ENCODE peak calls at places on chromosomes 13 and 19, in four cellular contexts. Y is transverse colon, H is GM23338, L is cardiac muscle cell. B is an unnamed sample.

GRCh38 chr13:113083402-113084061 is 22.1 kb upstream of the F7 start:
- DNase-seq in Y (peak; percentile 41), H (no peak), L (peak; percentile 44), B (no peak)

GRCh38 chr19:57068326-57068725 is 51.5 kb upstream of the USP29 start:
- DNase-seq in Y (no peak), H (no peak), L (no peak), B (no peak)

GRCh38 chr19:38666662-38667448 is 19.4 kb downstream of the ACTN4 start:
- DNase-seq in Y (peak; percentile 47), H (no peak), L (peak; percentile 75), B (peak; percentile 89)

GRCh38 chr13:107742544-107742943 is 472.8 kb downstream of the LIG4 start:
- DNase-seq in Y (no peak), H (no peak), L (peak; percentile 3), B (no peak)

GRCh38 chr19:40395956-40396355 is 6.0 kb upstream of the HIPK4 start:
- DNase-seq in Y (no peak), H (no peak), L (no peak), B (no peak)

GRCh38 chr13:82675024-82675423 is 1207.2 kb downstream of the SLITRK1 start:
- DNase-seq in Y (no peak), H (peak; percentile 80), L (no peak), B (no peak)

GRCh38 chr19:29003641-29004409 is 209.1 kb downstream of the UQCRFS1 start:
- DNase-seq in Y (no peak), H (no peak), L (no peak), B (no peak)

GRCh38 chr19:708154-709141 is at the start of gene PALM:
- DNase-seq in Y (no peak), H (peak; percentile 75), L (peak; percentile 38), B (no peak)

GRCh38 chr13:51066091-51066831 is 44.8 kb downstream of the C13orf42 start:
- DNase-seq in Y (no peak), H (peak; percentile 25), L (peak; percentile 26), B (no peak)

GRCh38 chr19:48480151-48480475 is 10.9 kb downstream of the CYTH2 start:
- DNase-seq in Y (peak; percentile 57), H (peak; percentile 91), L (peak; percentile 46), B (no peak)

GRCh38 chr13:33366469-33367062 is 81.0 kb upstream of the STARD13 start:
- DNase-seq in Y (no peak), H (no peak), L (no peak), B (no peak)

GRCh38 chr19:34480971-34481821 is at the start of gene WTIP:
- DNase-seq in Y (peak; percentile 41), H (peak; percentile 89), L (peak; percentile 95), B (peak; percentile 67)

GRCh38 chr19:45005787-45006186 is 4.5 kb downstream of the RELB start:
- DNase-seq in Y (peak; percentile 85), H (no peak), L (no peak), B (no peak)

GRCh38 chr19:50580970-50581636 is 12.9 kb upstream of the LRRC4B start:
- DNase-seq in Y (no peak), H (no peak), L (no peak), B (no peak)

GRCh38 chr19:42201489-42202289 is 15.8 kb downstream of the DEDD2 start:
- DNase-seq in Y (peak; percentile 56), H (no peak), L (no peak), B (no peak)

GRCh38 chr19:16851031-16851712 is 22.0 kb downstream of the SIN3B start:
- DNase-seq in Y (no peak), H (no peak), L (no peak), B (peak; percentile 64)

GRCh38 chr13:57408312-57408711 is 223.2 kb upstream of the PCDH17 start:
- DNase-seq in Y (no peak), H (no peak), L (no peak), B (no peak)

GRCh38 chr13:96686286-96686685 is 308.0 kb downstream of the OXGR1 start:
- DNase-seq in Y (no peak), H (no peak), L (no peak), B (no peak)

GRCh38 chr19:56167064-56167578 is 8.7 kb upstream of the GALP start:
- DNase-seq in Y (no peak), H (peak; percentile 82), L (peak; percentile 23), B (no peak)

GRCh38 chr13:40149611-40150283 is 494.3 kb downstream of the COG6 start:
- DNase-seq in Y (no peak), H (no peak), L (peak; percentile 88), B (peak; percentile 57)

GRCh38 chr19:10018786-10019185 is 5.5 kb downstream of the RDH8 start:
- DNase-seq in Y (no peak), H (no peak), L (no peak), B (no peak)

GRCh38 chr19:38990949-38991697 is 15.6 kb upstream of the FBXO17 start:
- DNase-seq in Y (no peak), H (no peak), L (peak; percentile 25), B (peak; percentile 21)

GRCh38 chr19:2110822-2111221 is 14.1 kb downstream of the IZUMO4 start:
- DNase-seq in Y (no peak), H (peak; percentile 52), L (no peak), B (no peak)
- TF ChIP-seq CTCF in Y (no peak), H (peak; percentile 47), L (peak; percentile 9), B (no peak)

GRCh38 chr13:38582133-38582532 is 104.7 kb upstream of the FREM2 start:
- DNase-seq in Y (no peak), H (peak; percentile 72), L (peak; percentile 51), B (peak; percentile 39)
- TF ChIP-seq CTCF in Y (peak; percentile 35), H (peak; percentile 69), L (peak; percentile 46), B (peak; percentile 72)

GRCh38 chr13:91162180-91162579 is 185.3 kb upstream of the MIR17HG start:
- DNase-seq in Y (no peak), H (peak; percentile 59), L (no peak), B (no peak)
- TF ChIP-seq CTCF in Y (no peak), H (peak; percentile 51), L (no peak), B (no peak)

DNA sequence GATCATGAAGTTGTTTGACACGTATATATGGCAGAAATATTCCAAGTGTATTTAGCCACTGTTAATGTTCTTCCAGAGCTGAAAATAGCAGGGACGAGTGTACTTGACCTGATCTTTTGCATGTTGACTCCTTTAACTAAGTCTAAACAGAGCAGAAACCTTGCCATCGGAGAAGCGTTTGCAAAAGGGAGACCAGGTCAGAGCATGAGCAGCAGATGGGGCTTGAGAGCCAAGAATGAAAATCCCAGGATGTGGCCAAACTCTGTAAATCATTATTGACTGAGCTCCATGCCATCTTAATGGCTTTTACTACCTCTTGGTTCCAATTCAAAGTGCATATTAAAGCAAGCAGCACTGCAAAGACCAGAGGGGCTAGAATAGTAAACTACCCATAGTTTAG is 55.5 kb downstream of the FAM216B start:
- DNase-seq in Y (peak; percentile 12), H (peak; percentile 52), L (peak; percentile 81), B (peak; percentile 61)
- TF ChIP-seq CTCF in Y (peak; percentile 4), H (peak; percentile 48), L (peak; percentile 57), B (peak; percentile 66)

GRCh38 chr13:52670726-52671125 is 18.1 kb downstream of the SUGT1 start:
- DNase-seq in Y (no peak), H (no peak), L (no peak), B (no peak)

GRCh38 chr13:52664269-52664668 is 11.6 kb downstream of the SUGT1 start:
- DNase-seq in Y (no peak), H (no peak), L (no peak), B (no peak)

GRCh38 chr13:52665325-52665724 is 12.7 kb downstream of the SUGT1 start:
- DNase-seq in Y (no peak), H (peak; percentile 50), L (peak; percentile 29), B (peak; percentile 10)

GRCh38 chr13:52669677-52670076 is 17.0 kb downstream of the SUGT1 start:
- DNase-seq in Y (no peak), H (no peak), L (no peak), B (no peak)
- TF ChIP-seq CTCF in Y (no peak), H (no peak), L (no peak), B (peak; percentile 56)

GRCh38 chr19:33298146-33298911 is 4.0 kb downstream of the CEBPA start:
- DNase-seq in Y (peak; percentile 9), H (peak; percentile 15), L (no peak), B (no peak)
- TF ChIP-seq CTCF in Y (no peak), H (no peak), L (no peak), B (no peak)

GRCh38 chr13:46716821-46717220 is 80.1 kb downstream of the ESD start:
- DNase-seq in Y (no peak), H (no peak), L (no peak), B (no peak)

GRCh38 chr13:46717275-46717674 is 79.7 kb downstream of the ESD start:
- DNase-seq in Y (no peak), H (no peak), L (no peak), B (no peak)

GRCh38 chr13:46715363-46715762 is 81.6 kb downstream of the ESD start:
- DNase-seq in Y (no peak), H (no peak), L (no peak), B (no peak)

DNA sequence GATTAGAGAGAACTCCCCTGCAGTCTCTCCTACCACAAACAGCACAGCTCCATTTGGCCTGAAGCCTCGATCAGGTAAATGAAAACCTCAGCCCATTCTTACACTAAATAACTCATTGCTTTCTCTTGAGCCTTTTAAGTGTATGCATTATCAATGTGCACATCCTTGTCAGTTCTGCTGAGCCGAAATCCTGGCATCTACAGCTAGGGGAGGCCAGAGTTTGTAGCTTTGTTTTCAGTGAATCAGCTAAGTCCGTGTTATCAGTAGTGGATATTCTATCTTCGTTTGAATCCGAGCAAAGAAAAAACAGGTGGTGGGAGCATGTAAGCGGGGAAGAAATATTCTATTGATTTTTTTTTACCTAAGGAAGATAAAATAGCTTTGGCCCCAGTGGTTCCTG is 84.4 kb downstream of the ESD start:
- DNase-seq in Y (no peak), H (peak; percentile 27), L (no peak), B (no peak)
- TF ChIP-seq CTCF in Y (no peak), H (peak; percentile 24), L (peak; percentile 5), B (no peak)

DNA sequence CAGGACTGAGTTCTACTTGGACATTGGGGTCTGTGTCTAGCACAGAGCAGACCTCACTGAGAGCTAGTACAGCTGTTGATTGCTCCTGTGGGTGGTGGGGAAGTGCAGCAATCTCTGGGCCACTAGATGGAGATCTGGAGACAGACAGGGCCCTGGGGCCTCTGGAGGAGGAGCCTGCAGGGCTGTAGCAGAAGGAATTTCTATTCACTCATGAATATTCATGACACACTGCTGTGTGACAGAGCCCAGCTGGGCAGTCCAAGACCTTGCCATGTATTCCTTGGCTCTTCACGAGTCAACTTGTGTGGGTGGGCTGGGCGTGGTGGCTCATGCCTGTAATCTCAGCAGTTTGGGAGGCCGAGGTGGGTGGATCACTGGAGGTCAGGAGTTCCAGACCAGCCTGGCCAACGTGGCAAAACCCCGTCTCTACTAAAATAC is 37.5 kb downstream of the SUGP2 start:
- DNase-seq in Y (peak; percentile 17), H (peak; percentile 93), L (peak; percentile 93), B (peak; percentile 88)
- TF ChIP-seq CTCF in Y (peak; percentile 10), H (peak; percentile 58), L (peak; percentile 81), B (peak; percentile 76)